ENCODE peak calls at places on chromosomes 16 and 17, in five cellular contexts. B is GM12878, C is K562, E is SK-N-SH, X is HepG2. P is an unnamed sample.

GRCh38 chr16:24069036-24069590 is 187.0 kb upstream of the CACNG3 start:
- DNase-seq in X (no peak), B (no peak), C (no peak), E (peak; percentile 56), P (peak; percentile 28)

GRCh38 chr16:64925166-64925565 is 196.7 kb downstream of the CDH11 start:
- DNase-seq in E (no peak), C (no peak), B (no peak), X (no peak), P (no peak)

GRCh38 chr17:13030459-13031305 is 12.9 kb upstream of the ELAC2 start:
- DNase-seq in C (peak; percentile 59), B (no peak), E (peak; percentile 48), X (peak; percentile 30), P (no peak)

GRCh38 chr17:64938925-64939474 is 19.7 kb upstream of the LRRC37A3 start:
- DNase-seq in X (peak; percentile 58), E (peak; percentile 62), C (peak; percentile 71), B (no peak), P (peak; percentile 85)

GRCh38 chr17:42457107-42457787 is 1.4 kb upstream of the ATP6V0A1 start:
- DNase-seq in E (no peak), B (peak; percentile 65), X (no peak), C (no peak), P (no peak)

GRCh38 chr16:2212362-2213324 is 2.0 kb upstream of the BRICD5 start:
- DNase-seq in B (no peak), C (no peak), E (no peak), X (no peak), P (no peak)

GRCh38 chr16:47387026-47387734 is 73.7 kb downstream of the ITFG1 start:
- DNase-seq in E (no peak), X (peak; percentile 38), B (no peak), C (no peak), P (no peak)

GRCh38 chr16:30068750-30069574 is 3.4 kb downstream of the ALDOA start:
- DNase-seq in X (peak; percentile 54), B (no peak), C (no peak), E (peak; percentile 52), P (no peak)

GRCh38 chr17:68200689-68201424 is 47.0 kb upstream of the AMZ2 start:
- DNase-seq in B (no peak), E (peak; percentile 94), X (peak; percentile 75), C (peak; percentile 69), P (peak; percentile 92)

GRCh38 chr16:55015181-55015913 is 84.7 kb downstream of the IRX5 start:
- DNase-seq in E (no peak), C (no peak), B (no peak), X (no peak), P (no peak)

GRCh38 chr16:2194852-2195315 is 1.5 kb downstream of the CASKIN1 start:
- DNase-seq in X (peak; percentile 67), C (no peak), E (peak; percentile 74), B (peak; percentile 11), P (no peak)

GRCh38 chr16:66204761-66205160 is 161.7 kb upstream of the CDH5 start:
- DNase-seq in C (no peak), E (no peak), X (no peak), B (no peak), P (no peak)

GRCh38 chr17:75108193-75108592 is 1.6 kb upstream of the ARMC7 start:
- DNase-seq in X (no peak), B (no peak), C (no peak), E (no peak), P (no peak)

GRCh38 chr17:29649359-29649758 is 26.6 kb upstream of the CORO6 start:
- DNase-seq in C (no peak), E (no peak), X (no peak), B (no peak), P (no peak)

GRCh38 chr17:59842901-59843652 is 49.7 kb downstream of the TUBD1 start:
- DNase-seq in C (peak; percentile 25), E (no peak), B (peak; percentile 80), X (peak; percentile 96), P (no peak)

GRCh38 chr17:60134396-60135159 is 15.2 kb upstream of the CA4 start:
- DNase-seq in E (peak; percentile 69), X (no peak), C (peak; percentile 69), B (no peak), P (no peak)

DNA sequence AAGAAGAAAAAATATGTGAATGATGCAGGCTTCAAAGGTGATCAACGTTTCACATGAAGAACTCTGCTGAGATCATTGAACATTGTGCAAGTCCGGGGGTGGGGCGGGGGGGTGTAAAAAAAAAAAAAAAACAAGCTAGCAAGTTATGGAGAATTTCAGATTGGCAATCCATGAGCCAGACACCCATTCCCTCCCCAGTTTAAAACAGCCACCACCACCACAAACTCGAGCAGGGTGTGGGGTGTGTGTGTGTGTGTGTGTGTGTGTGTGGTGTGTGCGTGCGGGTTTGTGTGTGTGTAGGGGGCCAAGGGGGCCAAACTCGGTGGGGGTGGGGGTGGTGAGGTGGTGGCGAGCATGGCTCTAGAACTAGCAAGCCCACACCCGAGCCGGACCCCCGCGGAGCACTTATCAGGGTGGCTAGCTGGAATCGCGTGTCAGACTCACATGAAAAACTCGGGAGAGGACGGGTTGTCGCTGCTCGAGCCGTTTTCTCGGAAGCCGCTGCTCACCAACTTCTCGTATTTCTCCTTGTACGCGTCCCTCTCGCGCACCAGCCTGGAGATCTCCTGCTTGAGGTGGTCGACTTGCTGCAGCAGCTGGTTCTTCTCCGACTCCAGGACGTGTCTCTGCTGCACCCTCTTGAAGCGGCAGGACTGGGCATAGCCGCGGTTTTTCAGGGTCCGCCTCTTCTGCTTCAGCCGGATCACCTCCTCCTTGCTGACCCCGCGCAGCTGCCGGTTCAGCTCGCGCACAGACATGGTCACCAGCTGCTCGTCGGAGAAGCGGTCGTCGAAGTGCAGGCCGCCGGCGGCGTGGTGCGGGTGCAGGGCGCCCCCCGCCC is 2.0 kb downstream of the MAF start:
- DNase-seq in C (no peak), B (no peak), E (peak; percentile 83), X (no peak), P (peak; percentile 67)
- TF ChIP-seq GABPA in C (no peak), B (no peak), E (no peak), X (no peak), P (no peak)

DNA sequence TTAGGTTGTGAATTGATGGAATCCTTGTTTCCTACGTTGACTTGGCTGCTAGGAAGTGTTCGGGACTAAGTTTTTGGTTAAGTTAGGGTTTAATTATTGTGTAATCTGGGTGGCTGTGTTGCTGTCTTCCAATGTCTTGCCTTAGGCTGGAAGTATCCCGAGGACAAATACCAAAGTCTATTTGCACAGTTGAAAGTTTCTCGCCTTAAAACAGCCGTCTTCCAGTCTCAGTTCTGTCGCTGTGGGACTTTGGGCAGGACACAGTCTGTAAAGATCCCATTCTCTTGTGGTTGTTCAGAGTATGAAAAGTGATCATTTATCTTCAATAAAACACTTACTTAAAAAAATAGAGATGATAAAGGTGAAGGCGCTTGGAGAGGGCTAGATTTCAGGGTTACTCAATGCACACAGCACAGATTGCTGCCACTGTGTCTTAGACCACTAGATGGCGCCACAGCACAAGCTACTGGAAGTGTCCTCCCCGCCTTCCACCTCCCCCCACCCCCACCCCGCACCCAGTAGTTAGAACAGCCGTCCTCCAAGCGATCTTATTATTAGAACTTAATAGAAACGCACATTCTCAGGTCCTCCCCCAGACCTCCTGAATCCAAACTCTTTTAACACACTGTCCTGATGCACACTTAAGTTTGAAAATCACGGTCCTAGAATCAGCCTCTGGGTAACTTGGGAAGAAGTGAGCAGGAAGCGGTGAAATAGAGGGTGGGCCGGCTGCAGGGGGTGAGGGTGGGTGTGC is 45.8 kb downstream of the AKAP1 start:
- DNase-seq in B (peak; percentile 25), C (peak; percentile 90), E (peak; percentile 98), X (peak; percentile 75), P (peak; percentile 17)
- H2AFZ ChIP-seq in B (peak overlapping the region; percentile 77), C (no peak overlapping the region), E (peak overlapping the region; percentile 87), X (no peak overlapping the region), P (no peak overlapping the region)

GRCh38 chr16:87561200-87562105 is 40.9 kb upstream of the JPH3 start:
- DNase-seq in E (no peak), B (no peak), X (no peak), C (no peak), P (no peak)
- TF ChIP-seq GABPA in E (no peak), B (no peak), X (no peak), C (no peak), P (no peak)

GRCh38 chr17:27303734-27304133 is 9.8 kb downstream of the WSB1 start:
- DNase-seq in B (no peak), E (no peak), C (no peak), X (no peak), P (no peak)
- H2AFZ ChIP-seq in B (no peak overlapping the region), E (no peak overlapping the region), C (no peak overlapping the region), X (no peak overlapping the region), P (no peak overlapping the region)

P was measured in H1.